ENCODE peak calls at places on chromosome 21, in four cellular contexts. W is endothelial cell, T is WTC11, G is GM13976. H is an unnamed sample.
A peak's percentile ranks its signal among the peaks of the same experiment; 100 is the strongest.

GRCh38 chr21:24411429-24411828 is 1195.9 kb downstream of the MRPL39 start:
- DNase-seq in W (no peak), T (no peak), G (no peak), H (no peak)

GRCh38 chr21:42350271-42350885 is 416 bp downstream of the TFF2 start:
- DNase-seq in W (no peak), T (no peak), G (no peak), H (no peak)

GRCh38 chr21:35664683-35665082 is 395.6 kb downstream of the SETD4 start:
- DNase-seq in W (no peak), T (no peak), G (peak; percentile 13), H (peak; percentile 14)

GRCh38 chr21:37119421-37120218 is 46.6 kb downstream of the TTC3 start:
- DNase-seq in W (peak; percentile 5), T (peak; percentile 37), G (no peak), H (no peak)

GRCh38 chr21:43188181-43188580 is 19.4 kb downstream of the CRYAA start:
- DNase-seq in W (no peak), T (peak; percentile 2), G (no peak), H (no peak)

GRCh38 chr21:35853321-35853922 is 206.9 kb downstream of the SETD4 start:
- DNase-seq in W (no peak), T (no peak), G (no peak), H (no peak)

GRCh38 chr21:26185446-26185845 is 14.9 kb upstream of the APP start:
- DNase-seq in W (no peak), T (no peak), G (no peak), H (no peak)

GRCh38 chr21:39681257-39681656 is 63.7 kb upstream of the IGSF5 start:
- DNase-seq in W (no peak), T (no peak), G (no peak), H (no peak)

GRCh38 chr21:39184050-39184980 is 1.1 kb upstream of the PSMG1 start:
- DNase-seq in W (no peak), T (no peak), G (no peak), H (no peak)

DNA sequence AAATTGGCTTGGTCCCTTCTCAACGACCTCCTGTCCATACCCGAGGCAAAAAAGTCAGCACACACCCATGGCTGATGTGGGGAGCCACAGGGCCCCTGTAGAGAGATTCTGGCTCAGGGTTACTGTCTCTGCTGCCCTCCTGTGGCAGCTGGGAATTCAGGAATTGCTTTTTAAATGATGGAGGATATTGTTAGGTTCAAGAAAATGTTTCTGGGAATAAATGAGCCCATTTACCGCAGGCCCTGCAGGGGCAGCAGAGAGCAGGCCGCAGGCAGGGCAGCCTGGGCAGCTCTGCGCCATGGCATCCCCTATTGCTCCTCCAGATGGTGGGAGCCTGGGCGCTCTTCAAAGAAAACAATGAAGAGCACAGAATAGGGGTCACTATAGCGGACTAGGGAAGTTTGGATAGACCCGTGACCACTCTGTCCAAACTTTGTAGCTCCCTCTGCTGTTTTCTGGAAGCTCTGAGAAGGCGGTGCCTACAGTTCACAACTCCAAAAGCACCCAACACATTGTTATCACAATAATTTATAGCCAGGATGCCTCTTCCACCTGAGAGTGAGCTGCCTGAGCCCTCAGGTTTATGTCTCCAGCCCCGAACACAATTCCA is 201.1 kb downstream of the BACH1 start:
- DNase-seq in W (peak; percentile 10), T (peak; percentile 74), G (peak; percentile 34), H (no peak)
- TF ChIP-seq CTCF in W (peak; percentile 68), T (peak; percentile 83), G (peak; percentile 6), H (peak; percentile 33)

DNA sequence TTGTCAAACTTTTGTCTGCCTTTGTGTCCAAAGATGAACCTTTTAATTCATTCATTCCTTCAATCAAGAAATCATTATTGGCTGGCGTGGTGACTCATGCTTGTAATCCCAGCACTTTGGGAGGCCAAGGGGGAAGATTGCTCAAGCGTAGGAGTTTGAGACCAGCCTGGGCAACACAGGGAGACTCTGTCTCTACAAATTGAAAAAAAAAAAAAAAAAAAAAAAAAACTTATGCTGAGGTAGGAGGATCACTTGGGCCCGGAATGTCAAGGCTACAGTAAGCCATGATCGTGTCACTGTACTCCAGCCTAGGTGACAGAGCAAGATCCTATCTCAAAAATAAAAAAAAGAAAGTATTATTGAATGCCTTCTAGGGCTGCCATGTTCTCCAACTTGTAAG is 51.3 kb upstream of the CXADR start:
- DNase-seq in W (no peak), T (no peak), G (no peak), H (no peak)
- TF ChIP-seq CTCF in W (no peak), T (no peak), G (no peak), H (no peak)

GRCh38 chr21:45929477-45929876 is 52.1 kb upstream of the COL6A1 start:
- DNase-seq in W (no peak), T (no peak), G (no peak), H (no peak)

GRCh38 chr21:45923146-45923545 is 58.4 kb upstream of the COL6A1 start:
- DNase-seq in W (peak; percentile 80), T (peak; percentile 81), G (no peak), H (no peak)

GRCh38 chr21:45927851-45928850 is 53.4 kb upstream of the COL6A1 start:
- DNase-seq in W (no peak), T (no peak), G (no peak), H (no peak)

GRCh38 chr21:45927032-45927431 is 54.5 kb upstream of the COL6A1 start:
- DNase-seq in W (no peak), T (no peak), G (no peak), H (no peak)

DNA sequence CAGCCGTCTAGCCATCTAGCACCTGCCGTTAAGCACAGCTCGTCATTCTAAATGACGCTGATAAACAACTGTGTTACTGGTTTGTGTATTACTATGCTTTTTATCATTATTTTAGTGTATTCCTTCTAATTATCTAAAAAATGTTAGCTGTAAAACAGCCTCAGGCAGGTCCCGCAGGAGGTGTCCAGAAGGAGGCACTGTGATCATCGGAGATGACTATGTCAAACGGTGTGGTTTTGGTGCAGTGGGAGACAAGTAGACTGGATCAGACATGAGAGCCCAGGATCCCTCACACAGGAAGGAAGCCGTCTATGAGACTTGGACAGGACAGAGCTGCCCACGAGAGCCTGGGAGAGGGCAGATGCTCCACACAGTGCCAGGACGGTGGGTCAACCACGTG is 55.3 kb upstream of the COL6A1 start:
- DNase-seq in W (no peak), T (no peak), G (no peak), H (no peak)
- TF ChIP-seq CTCF in W (no peak), T (no peak), G (no peak), H (no peak)

GRCh38 chr21:44730028-44730395 is 18.6 kb upstream of the TSPEAR start:
- DNase-seq in W (no peak), T (no peak), G (no peak), H (no peak)
- TF ChIP-seq CTCF in W (no peak), T (no peak), G (no peak), H (no peak)